ENCODE peak calls at places on chromosomes 4 and X, in seven cellular contexts. A, G, K, S, L, C and P are unnamed samples.

GRCh38 chrX:134476284-134476683 is 16.3 kb downstream of the HPRT1 start:
- DNase-seq in K (no peak), G (no peak), L (no peak), A (no peak), C (no peak), S (no peak), P (no peak)

GRCh38 chrX:3680459-3680858 is 33.0 kb downstream of the PRKX start:
- DNase-seq in L (no peak), C (no peak), S (no peak), A (no peak), K (no peak), G (no peak), P (no peak)

GRCh38 chrX:110310000-110310790 is 7.7 kb downstream of the AMMECR1 start:
- DNase-seq in L (no peak), K (no peak), A (peak; percentile 14), C (no peak), S (no peak), G (no peak), P (no peak)

GRCh38 chr4:12203945-12204344 is 775.3 kb upstream of the HS3ST1 start:
- DNase-seq in K (no peak), L (no peak), G (no peak), C (no peak), A (peak; percentile 2), S (no peak), P (no peak)

GRCh38 chrX:136147320-136147901 is at the start of gene FHL1:
- DNase-seq in C (no peak), K (peak; percentile 80), G (peak; percentile 75), A (peak; percentile 30), S (peak; percentile 20), L (no peak), P (no peak)

GRCh38 chr4:102684605-102685052 is 76.1 kb downstream of the MANBA start:
- DNase-seq in A (peak; percentile 47), C (peak; percentile 37), L (peak; percentile 97), K (no peak), G (no peak), S (no peak), P (peak; percentile 29)

GRCh38 chr4:109665783-109666455 is 37.3 kb downstream of the CASP6 start:
- DNase-seq in K (no peak), A (no peak), S (no peak), G (no peak), C (no peak), L (no peak), P (no peak)

GRCh38 chrX:23883737-23884354 is 23.9 kb downstream of the APOO start:
- DNase-seq in L (peak; percentile 89), K (no peak), S (no peak), C (no peak), G (no peak), A (peak; percentile 63), P (peak; percentile 72)

GRCh38 chr4:32775049-32775448 is 2054.9 kb downstream of the PCDH7 start:
- DNase-seq in K (no peak), G (no peak), A (peak; percentile 14), L (no peak), C (no peak), S (no peak), P (no peak)

GRCh38 chr4:138255917-138256597 is 13.9 kb upstream of the SLC7A11 start:
- DNase-seq in L (no peak), K (no peak), A (no peak), G (no peak), C (no peak), S (no peak), P (no peak)

GRCh38 chr4:37837446-37837845 is 11.0 kb downstream of the PGM2 start:
- DNase-seq in A (peak; percentile 92), G (no peak), K (no peak), L (peak; percentile 21), C (no peak), S (no peak), P (peak; percentile 40)

GRCh38 chrX:153635388-153635787 is 11.6 kb upstream of the DUSP9 start:
- DNase-seq in A (no peak), S (no peak), K (no peak), L (no peak), C (no peak), G (peak; percentile 15), P (no peak)

GRCh38 chrX:139766545-139766983 is 58.6 kb upstream of the MCF2 start:
- DNase-seq in K (no peak), G (no peak), L (no peak), S (no peak), C (peak; percentile 8), A (no peak), P (no peak)

GRCh38 chrX:20515841-20516461 is 249.2 kb upstream of the RPS6KA3 start:
- DNase-seq in A (peak; percentile 80), C (peak; percentile 53), K (no peak), S (no peak), G (no peak), L (peak; percentile 89), P (peak; percentile 74)

GRCh38 chr4:119103263-119103662 is 32.4 kb upstream of the MYOZ2 start:
- DNase-seq in G (no peak), L (peak; percentile 96), K (peak; percentile 24), A (peak; percentile 97), S (no peak), C (no peak), P (peak; percentile 96)

GRCh38 chrX:82813671-82814078 is 694.4 kb upstream of the POU3F4 start:
- DNase-seq in K (no peak), L (peak; percentile 96), G (no peak), S (no peak), C (no peak), A (peak; percentile 0), P (no peak)

GRCh38 chr4:48005781-48006180 is 10.7 kb downstream of the CNGA1 start:
- DNase-seq in K (no peak), C (no peak), A (no peak), L (no peak), S (no peak), G (no peak), P (no peak)

GRCh38 chr4:61527886-61528285 is 327.8 kb downstream of the ADGRL3 start:
- DNase-seq in A (no peak), L (no peak), K (no peak), C (no peak), S (no peak), G (no peak), P (no peak)

GRCh38 chr4:27154706-27155105 is 294.1 kb downstream of the STIM2 start:
- DNase-seq in L (peak; percentile 83), G (no peak), S (no peak), K (no peak), A (peak; percentile 5), C (no peak), P (no peak)

GRCh38 chr4:24060932-24061331 is 171.1 kb upstream of the PPARGC1A start:
- DNase-seq in C (no peak), G (no peak), A (no peak), K (no peak), S (no peak), L (no peak), P (no peak)
- TF ChIP-seq CTCF in C (no peak), G (no peak), A (no peak), K (no peak), S (no peak), L (no peak), P (no peak)

GRCh38 chrX:40465735-40466551 is 114.8 kb upstream of the ATP6AP2 start:
- DNase-seq in S (peak; percentile 76), A (peak; percentile 56), K (no peak), G (peak; percentile 34), L (no peak), C (no peak), P (no peak)

GRCh38 chrX:40471965-40472648 is 108.7 kb upstream of the ATP6AP2 start:
- DNase-seq in K (no peak), L (peak; percentile 57), A (peak; percentile 86), C (peak; percentile 33), G (peak; percentile 36), S (no peak), P (peak; percentile 74)

GRCh38 chrX:40468033-40468979 is 112.5 kb upstream of the ATP6AP2 start:
- DNase-seq in K (peak; percentile 24), A (peak; percentile 81), G (no peak), L (peak; percentile 69), C (peak; percentile 47), S (peak; percentile 62), P (no peak)

GRCh38 chrX:40470830-40471429 is 109.8 kb upstream of the ATP6AP2 start:
- DNase-seq in A (no peak), K (no peak), S (no peak), L (no peak), G (no peak), C (no peak), P (no peak)

GRCh38 chrX:40469316-40469715 is 111.5 kb upstream of the ATP6AP2 start:
- DNase-seq in S (no peak), G (no peak), L (no peak), C (no peak), A (no peak), K (no peak), P (no peak)
- H3K4me3 ChIP-seq in S (no peak overlapping the region), G (no peak overlapping the region), L (no peak overlapping the region), C (no peak overlapping the region), A (no peak overlapping the region), K (no peak overlapping the region), P (no peak overlapping the region)

GRCh38 chr4:8194306-8195242 is 4.5 kb upstream of the SH3TC1 start:
- DNase-seq in C (no peak), A (no peak), L (no peak), S (no peak), G (no peak), K (no peak), P (no peak)

GRCh38 chr4:8191136-8191747 is 7.8 kb upstream of the SH3TC1 start:
- DNase-seq in S (peak; percentile 85), C (peak; percentile 44), L (peak; percentile 70), G (no peak), K (peak; percentile 73), A (peak; percentile 90), P (no peak)

GRCh38 chr4:8195431-8195830 is 3.7 kb upstream of the SH3TC1 start:
- DNase-seq in K (no peak), C (no peak), A (no peak), S (no peak), G (no peak), L (no peak), P (no peak)

GRCh38 chr4:8195841-8196460 is 3.1 kb upstream of the SH3TC1 start:
- DNase-seq in C (no peak), A (no peak), K (no peak), G (no peak), S (peak; percentile 53), L (no peak), P (no peak)

GRCh38 chr4:8192748-8193738 is 6.0 kb upstream of the SH3TC1 start:
- DNase-seq in S (peak; percentile 49), A (peak; percentile 65), C (peak; percentile 78), G (no peak), L (no peak), K (peak; percentile 50), P (no peak)
- TF ChIP-seq CTCF in S (peak; percentile 24), A (no peak), C (peak; percentile 48), G (no peak), L (peak; percentile 48), K (peak; percentile 55), P (no peak)

GRCh38 chr4:158656439-158656838 is 15.2 kb downstream of the C4orf46 start:
- DNase-seq in G (no peak), L (no peak), A (no peak), K (no peak), S (no peak), C (no peak), P (no peak)

GRCh38 chr4:158649111-158649680 is 22.5 kb downstream of the C4orf46 start:
- DNase-seq in S (no peak), K (no peak), L (no peak), C (no peak), A (peak; percentile 86), G (no peak), P (no peak)

GRCh38 chr4:158657291-158657690 is 14.4 kb downstream of the C4orf46 start:
- DNase-seq in K (no peak), A (no peak), S (no peak), L (no peak), C (no peak), G (no peak), P (no peak)

GRCh38 chr4:158652920-158653319 is 18.8 kb downstream of the C4orf46 start:
- DNase-seq in S (no peak), L (no peak), G (no peak), A (no peak), C (no peak), K (no peak), P (no peak)
- H3K4me3 ChIP-seq in S (no peak overlapping the region), L (no peak overlapping the region), G (no peak overlapping the region), A (no peak overlapping the region), C (no peak overlapping the region), K (no peak overlapping the region), P (no peak overlapping the region)